ENCODE peak calls at places on chromosomes 6 and 20, in nine cellular contexts. W, N, L, D, F, Q, H, U and A are unnamed samples.

GRCh38 chr20:50694379-50695143 is 3.2 kb upstream of the RIPOR3 start:
- DNase-seq in U (no peak), Q (no peak), W (no peak), H (no peak), N (no peak), F (peak), D (no peak), L (no peak), A (no peak)

GRCh38 chr20:23459431-23460112 is 6.9 kb upstream of the CST11 start:
- DNase-seq in U (no peak), L (no peak), Q (no peak), D (no peak), N (no peak), H (no peak), F (no peak), W (no peak), A (no peak)

GRCh38 chr6:30881392-30881986 is 2.8 kb upstream of the DDR1 start:
- DNase-seq in L (no peak), W (no peak), Q (no peak), F (no peak), H (no peak), D (no peak), N (no peak), U (no peak), A (no peak)

GRCh38 chr20:37627060-37627766 is 66.6 kb upstream of the CTNNBL1 start:
- DNase-seq in F (peak), Q (no peak), N (peak), W (peak), D (peak), U (no peak), H (no peak), L (no peak), A (peak)

GRCh38 chr6:109204511-109204910 is 109.2 kb downstream of the CEP57L1 start:
- DNase-seq in Q (no peak), H (no peak), U (no peak), W (no peak), D (no peak), N (no peak), L (no peak), F (no peak), A (no peak)

GRCh38 chr6:34973547-34974248 is 84.6 kb downstream of the ANKS1A start:
- DNase-seq in D (no peak), W (no peak), N (no peak), U (no peak), L (no peak), Q (no peak), H (no peak), F (no peak), A (no peak)

GRCh38 chr20:45576995-45577394 is 2.1 kb downstream of the WFDC8 start:
- DNase-seq in U (no peak), D (no peak), F (no peak), N (no peak), W (no peak), L (no peak), H (no peak), Q (no peak), A (no peak)

GRCh38 chr6:1670711-1671462 is 61.2 kb downstream of the FOXC1 start:
- DNase-seq in W (no peak), N (no peak), L (no peak), H (no peak), F (no peak), U (no peak), D (no peak), Q (no peak), A (no peak)

GRCh38 chr20:19737025-19737424 is 21.0 kb upstream of the RIN2 start:
- DNase-seq in N (peak), D (no peak), L (no peak), H (no peak), Q (no peak), W (no peak), F (no peak), U (no peak), A (no peak)

GRCh38 chr6:144947398-144947976 is 662.4 kb downstream of the UTRN start:
- DNase-seq in L (no peak), Q (no peak), W (no peak), F (no peak), D (no peak), U (no peak), H (no peak), N (no peak), A (no peak)

GRCh38 chr6:153031335-153031955 is 28.9 kb upstream of the MTRF1L start:
- DNase-seq in N (no peak), F (no peak), W (no peak), U (no peak), H (no peak), D (no peak), Q (no peak), L (no peak), A (no peak)

GRCh38 chr20:2338702-2339101 is 42.0 kb upstream of the TGM6 start:
- DNase-seq in H (no peak), F (no peak), N (no peak), W (no peak), D (no peak), U (no peak), L (no peak), Q (no peak), A (no peak)

GRCh38 chr6:145350928-145351327 is 384.4 kb downstream of the EPM2A start:
- DNase-seq in L (no peak), U (no peak), D (no peak), W (no peak), N (no peak), Q (no peak), H (no peak), F (no peak), A (no peak)

GRCh38 chr20:38201356-38201755 is 36.3 kb upstream of the TGM2 start:
- DNase-seq in F (no peak), L (no peak), D (no peak), U (no peak), N (no peak), W (peak), H (no peak), Q (no peak), A (no peak)

GRCh38 chr20:38883981-38884733 is 42.1 kb upstream of the FAM83D start:
- DNase-seq in L (no peak), D (no peak), W (no peak), H (no peak), U (no peak), F (no peak), Q (no peak), N (peak), A (no peak)

GRCh38 chr6:53048431-53049195 is 16.6 kb upstream of the FBXO9 start:
- DNase-seq in H (no peak), L (no peak), U (no peak), D (no peak), Q (peak), F (no peak), N (no peak), W (peak), A (no peak)

GRCh38 chr6:63572733-63573139 is 456 bp downstream of the LOC128125822 start:
- DNase-seq in N (no peak), F (no peak), W (no peak), D (no peak), Q (no peak), U (no peak), H (no peak), L (no peak), A (no peak)

GRCh38 chr6:156791261-156791850 is 14.2 kb downstream of the ARID1B start:
- DNase-seq in W (no peak), F (no peak), Q (no peak), D (no peak), H (peak), N (no peak), U (no peak), L (no peak), A (no peak)

GRCh38 chr6:137496392-137496767 is 2.2 kb upstream of the OLIG3 start:
- DNase-seq in L (no peak), U (no peak), H (no peak), F (no peak), N (no peak), D (no peak), Q (no peak), W (no peak), A (no peak)

GRCh38 chr6:122995930-122996796 is at the start of gene CLVS2:
- DNase-seq in F (no peak), L (no peak), H (peak), N (no peak), D (no peak), Q (no peak), W (no peak), U (no peak), A (no peak)

GRCh38 chr6:42505377-42505702 is 53.6 kb upstream of the TRERF1 start:
- DNase-seq in F (no peak), W (no peak), N (no peak), U (no peak), Q (no peak), L (no peak), D (no peak), H (no peak), A (no peak)

GRCh38 chr20:60148885-60149284 is 190.7 kb downstream of the CDH26 start:
- DNase-seq in F (no peak), L (no peak), Q (no peak), H (no peak), U (no peak), W (no peak), N (no peak), D (no peak), A (no peak)

GRCh38 chr6:86712039-86712438 is 225.3 kb upstream of the HTR1E start:
- DNase-seq in L (no peak), F (no peak), D (no peak), N (no peak), Q (no peak), U (no peak), W (no peak), H (no peak), A (no peak)

GRCh38 chr6:99547526-99547925 is 20.9 kb downstream of the CCNC start:
- DNase-seq in H (no peak), D (no peak), L (no peak), W (no peak), N (no peak), F (no peak), Q (no peak), U (no peak), A (no peak)

GRCh38 chr20:21033817-21034216 is 72.3 kb downstream of the LINC00237 start:
- DNase-seq in L (no peak), N (no peak), Q (no peak), W (no peak), U (no peak), D (no peak), H (no peak), F (no peak), A (no peak)

GRCh38 chr6:42745083-42745637 is 743 bp downstream of the TBCC start:
- DNase-seq in H (no peak), W (no peak), Q (no peak), F (peak), L (peak), U (no peak), N (peak), D (peak), A (no peak)